ENCODE peak calls at places on chromosome 12, in four cellular contexts. One of them, this sample, is unnamed.

GRCh38 chr12:116423053-116423452 is 136.1 kb upstream of the MAP1LC3B2 start:
- DNase-seq in HCT116: no peak
- DNase-seq in K562: no peak
- DNase-seq in HepG2: no peak
- DNase-seq in this sample: no peak

GRCh38 chr12:51482808-51483532 is 58.3 kb downstream of the SLC4A8 start:
- DNase-seq in HCT116: no peak
- DNase-seq in K562: no peak
- DNase-seq in HepG2: no peak
- DNase-seq in this sample: no peak

GRCh38 chr12:131830335-131831020 is 2.3 kb downstream of the MMP17 start:
- DNase-seq in HCT116: peak; percentile 23
- DNase-seq in K562: peak; percentile 83
- DNase-seq in HepG2: peak; percentile 43
- DNase-seq in this sample: no peak

GRCh38 chr12:30694971-30695326 is 720 bp downstream of the IPO8 start:
- DNase-seq in HCT116: peak; percentile 21
- DNase-seq in K562: peak; percentile 17
- DNase-seq in HepG2: peak; percentile 41
- DNase-seq in this sample: no peak

GRCh38 chr12:39622306-39622705 is 2.7 kb upstream of the ABCD2 start:
- DNase-seq in HCT116: no peak
- DNase-seq in K562: no peak
- DNase-seq in HepG2: no peak
- DNase-seq in this sample: no peak

GRCh38 chr12:125346361-125346760 is 281.1 kb downstream of the AACS start:
- DNase-seq in HCT116: no peak
- DNase-seq in K562: no peak
- DNase-seq in HepG2: no peak
- DNase-seq in this sample: peak; percentile 42

GRCh38 chr12:93098077-93098476 is 169.0 kb upstream of the EEA1 start:
- DNase-seq in HCT116: peak; percentile 63
- DNase-seq in K562: peak; percentile 53
- DNase-seq in HepG2: no peak
- DNase-seq in this sample: peak; percentile 67

GRCh38 chr12:14771651-14772137 is 31.6 kb downstream of the WBP11 start:
- DNase-seq in HCT116: no peak
- DNase-seq in K562: no peak
- DNase-seq in HepG2: no peak
- DNase-seq in this sample: no peak

GRCh38 chr12:52659395-52659794 is 7.4 kb upstream of the KRT2 start:
- DNase-seq in HCT116: no peak
- DNase-seq in K562: no peak
- DNase-seq in HepG2: no peak
- DNase-seq in this sample: no peak

DNA sequence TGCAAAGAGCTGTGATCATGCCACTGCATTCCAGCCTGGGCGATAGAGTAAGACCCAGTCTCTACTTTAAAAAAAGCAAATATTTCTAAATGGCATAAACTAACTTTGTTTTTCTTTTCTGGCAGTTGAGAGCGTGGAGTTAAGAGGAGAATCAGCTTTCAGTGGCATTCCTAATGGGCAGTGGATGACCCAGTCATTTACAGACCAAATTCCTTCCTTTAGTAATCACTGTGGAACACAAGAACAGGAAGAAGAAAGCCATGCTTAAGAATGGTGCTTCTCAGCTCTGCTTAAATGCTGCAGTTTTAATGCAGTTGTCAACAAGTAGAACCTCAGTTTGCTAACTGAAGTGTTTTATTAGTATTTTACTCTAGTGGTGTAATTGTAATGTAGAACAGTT is 21.2 kb downstream of the TDG start:
- DNase-seq in HCT116: no peak
- DNase-seq in K562: no peak
- DNase-seq in HepG2: no peak
- DNase-seq in this sample: no peak
- TF ChIP-seq FOSL1 in HCT116: no peak
- TF ChIP-seq FOSL1 in K562: no peak
- TF ChIP-seq FOSL1 in HepG2: no peak
- TF ChIP-seq FOSL1 in this sample: no peak

DNA sequence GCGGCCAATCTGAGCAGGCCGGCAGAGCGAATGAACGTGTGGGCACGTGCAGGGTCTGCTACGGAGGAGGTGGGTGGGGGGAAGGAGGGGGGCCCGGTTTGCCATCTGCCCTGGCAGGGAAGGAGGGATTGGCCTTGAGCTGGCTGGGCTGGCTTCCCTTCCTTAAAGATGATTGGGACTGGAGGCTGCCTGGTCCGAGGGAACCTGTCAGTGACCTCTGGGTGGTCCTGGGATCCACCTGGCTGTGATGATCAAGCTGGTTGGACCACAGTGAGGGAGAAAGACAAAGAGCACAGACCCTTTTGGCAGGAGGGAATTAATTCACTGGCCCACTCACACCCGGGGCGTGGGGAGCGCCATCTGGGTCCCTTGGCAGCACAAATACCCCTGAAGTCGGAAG is 160.9 kb downstream of the RBM19 start:
- DNase-seq in HCT116: no peak
- DNase-seq in K562: no peak
- DNase-seq in HepG2: no peak
- DNase-seq in this sample: no peak
- TF ChIP-seq FOSL1 in HCT116: no peak
- TF ChIP-seq FOSL1 in K562: no peak
- TF ChIP-seq FOSL1 in HepG2: no peak
- TF ChIP-seq FOSL1 in this sample: no peak

GRCh38 chr12:1205512-1206060 is 214.6 kb downstream of the ERC1 start:
- DNase-seq in HCT116: no peak
- DNase-seq in K562: no peak
- DNase-seq in HepG2: no peak
- DNase-seq in this sample: no peak

GRCh38 chr12:1204581-1205121 is 213.6 kb downstream of the ERC1 start:
- DNase-seq in HCT116: no peak
- DNase-seq in K562: no peak
- DNase-seq in HepG2: no peak
- DNase-seq in this sample: no peak

GRCh38 chr12:1207276-1207675 is 216.3 kb downstream of the ERC1 start:
- DNase-seq in HCT116: no peak
- DNase-seq in K562: no peak
- DNase-seq in HepG2: no peak
- DNase-seq in this sample: no peak

GRCh38 chr12:1203735-1204019 is 212.7 kb downstream of the ERC1 start:
- DNase-seq in HCT116: no peak
- DNase-seq in K562: no peak
- DNase-seq in HepG2: no peak
- DNase-seq in this sample: no peak

DNA sequence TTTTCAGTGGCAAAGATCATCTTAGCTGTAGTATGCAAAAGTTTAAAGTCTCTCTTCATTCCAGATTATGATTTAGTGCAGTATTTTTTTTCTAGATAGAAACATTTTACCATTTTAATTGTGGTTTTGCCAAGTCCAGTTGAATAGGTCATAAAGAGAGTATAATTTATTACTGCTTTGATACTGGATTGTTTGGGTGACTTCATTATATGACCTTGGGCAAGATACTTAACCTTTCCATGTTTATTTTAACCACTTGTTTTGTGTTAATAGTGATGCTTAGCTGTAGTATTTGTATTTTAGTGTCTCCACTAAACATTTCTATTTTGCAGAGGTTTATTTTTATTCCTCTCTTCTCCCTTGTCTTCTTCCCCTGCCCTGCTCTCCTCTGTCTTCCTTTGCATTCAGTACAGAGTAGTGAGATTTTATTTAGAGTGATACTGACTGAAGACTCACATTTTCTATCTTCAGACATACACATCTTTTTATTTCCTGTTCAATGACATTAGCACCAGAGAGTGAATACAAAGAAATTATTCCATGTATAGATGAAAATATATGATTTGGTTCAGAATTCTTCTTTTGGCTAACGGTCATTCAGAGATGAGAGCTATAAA is 215.2 kb downstream of the ERC1 start:
- DNase-seq in HCT116: no peak
- DNase-seq in K562: no peak
- DNase-seq in HepG2: no peak
- DNase-seq in this sample: no peak
- TF ChIP-seq FOSL1 in HCT116: no peak
- TF ChIP-seq FOSL1 in K562: no peak
- TF ChIP-seq FOSL1 in HepG2: no peak
- TF ChIP-seq FOSL1 in this sample: no peak

DNA sequence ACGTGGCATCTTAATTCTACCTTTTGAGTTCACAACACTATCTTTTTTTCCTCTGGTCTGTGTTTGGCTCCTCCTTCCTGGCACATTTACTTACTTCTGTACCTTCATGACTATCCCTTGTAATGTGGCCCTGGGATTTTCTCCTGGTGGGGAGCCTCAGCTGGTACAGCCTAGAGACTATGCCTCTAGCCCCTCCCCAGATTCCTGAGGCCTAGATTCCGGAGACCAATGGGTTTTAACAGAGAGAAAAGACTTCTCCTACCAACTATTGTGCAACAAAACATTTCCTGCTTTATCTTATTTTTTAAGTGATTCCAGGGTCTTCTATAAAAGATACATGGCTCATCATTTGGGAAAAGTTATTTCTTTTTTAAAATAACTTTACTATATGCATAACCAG is 216.2 kb upstream of the KRR1 start:
- DNase-seq in HCT116: no peak
- DNase-seq in K562: no peak
- DNase-seq in HepG2: peak; percentile 18
- DNase-seq in this sample: no peak
- TF ChIP-seq FOSL1 in HCT116: no peak
- TF ChIP-seq FOSL1 in K562: no peak
- TF ChIP-seq FOSL1 in HepG2: no peak
- TF ChIP-seq FOSL1 in this sample: no peak